ENCODE peak calls at places on chromosome 1, in nine cellular contexts. G, K, E, P, W, V, Q, Z and A are unnamed samples.

GRCh38 chr1:109622103-109622892 is 2.7 kb downstream of the AMPD2 start:
- DNase-seq in V (no peak), W (no peak), G (no peak), E (no peak), Q (no peak), Z (no peak), P (no peak), K (no peak), A (no peak)

GRCh38 chr1:155277896-155278688 is 829 bp downstream of the HCN3 start:
- DNase-seq in W (peak), V (peak), Z (peak), E (peak), G (peak), K (peak), Q (peak), P (no peak), A (peak)

GRCh38 chr1:13492711-13493110 is 21.1 kb downstream of the LRRC38 start:
- DNase-seq in E (no peak), Q (no peak), Z (no peak), W (no peak), K (no peak), G (no peak), P (no peak), V (no peak), A (no peak)

GRCh38 chr1:180178511-180179161 is 24.0 kb downstream of the QSOX1 start:
- DNase-seq in Q (peak), P (no peak), K (peak), V (peak), G (peak), E (peak), Z (peak), W (peak), A (peak)

GRCh38 chr1:7232936-7233540 is 447.8 kb downstream of the CAMTA1 start:
- DNase-seq in E (no peak), V (no peak), P (no peak), G (no peak), W (no peak), K (no peak), Z (no peak), Q (no peak), A (no peak)

GRCh38 chr1:194466706-194467105 is 1280.3 kb upstream of the B3GALT2 start:
- DNase-seq in P (no peak), Q (no peak), Z (no peak), K (no peak), V (no peak), G (peak), E (no peak), W (no peak), A (no peak)

GRCh38 chr1:155268630-155269029 is 4.7 kb downstream of the CLK2 start:
- DNase-seq in W (no peak), K (no peak), G (no peak), E (no peak), Q (no peak), Z (no peak), V (no peak), P (no peak), A (no peak)

GRCh38 chr1:119320100-119320499 is 48.5 kb upstream of the HAO2 start:
- DNase-seq in Z (no peak), Q (no peak), W (no peak), E (no peak), V (no peak), G (no peak), P (no peak), K (no peak), A (no peak)

GRCh38 chr1:117860906-117861610 is 68.4 kb downstream of the GDAP2 start:
- DNase-seq in E (no peak), K (no peak), V (no peak), Q (no peak), W (no peak), Z (no peak), P (peak), G (peak), A (no peak)

GRCh38 chr1:226064168-226064815 is 1.8 kb downstream of the H3-3A start:
- DNase-seq in K (no peak), V (peak), Q (peak), P (no peak), W (no peak), Z (no peak), E (no peak), G (peak), A (no peak)

GRCh38 chr1:242847390-242847993 is 323.0 kb upstream of the PLD5 start:
- DNase-seq in P (no peak), V (no peak), E (no peak), W (no peak), Z (no peak), K (no peak), Q (peak), G (peak), A (no peak)

GRCh38 chr1:47191940-47192457 is 2.2 kb upstream of the PDZK1IP1 start:
- DNase-seq in P (no peak), G (no peak), Z (no peak), W (no peak), K (no peak), E (no peak), Q (peak), V (no peak), A (no peak)